ENCODE peak calls at places on chromosome 16, in six cellular contexts. E is CD8-positive, alpha-beta memory T cell; B is BJ; F is A549; I is M059J; V is HFFc6. O is an unnamed sample.
A peak's percentile ranks its signal among the peaks of the same experiment; 100 is the strongest.

GRCh38 chr16:67252806-67253497 is 4.2 kb downstream of the SLC9A5 start:
- DNase-seq in E (no peak), B (no peak), F (no peak), I (no peak), V (no peak), O (no peak)

GRCh38 chr16:57285379-57285778 is 907 bp upstream of the PLLP start:
- DNase-seq in E (no peak), B (no peak), F (no peak), I (no peak), V (no peak), O (no peak)

GRCh38 chr16:48117217-48118105 is 38.3 kb downstream of the ABCC12 start:
- DNase-seq in E (peak; percentile 35), B (no peak), F (peak; percentile 81), I (peak; percentile 47), V (no peak), O (no peak)

GRCh38 chr16:21656795-21657768 is 4.7 kb upstream of the IGSF6 start:
- DNase-seq in E (no peak), B (no peak), F (peak; percentile 60), I (peak; percentile 62), V (peak; percentile 49), O (peak; percentile 30)

GRCh38 chr16:10961231-10961630 is 16.9 kb downstream of the CLEC16A start:
- DNase-seq in E (no peak), B (peak; percentile 81), F (no peak), I (peak; percentile 93), V (peak; percentile 93), O (peak; percentile 70)

GRCh38 chr16:8583712-8584111 is 6.6 kb downstream of the TMEM114 start:
- DNase-seq in E (no peak), B (no peak), F (no peak), I (no peak), V (no peak), O (no peak)

GRCh38 chr16:63890072-63890471 is 1231.8 kb downstream of the CDH11 start:
- DNase-seq in E (no peak), B (no peak), F (no peak), I (peak; percentile 7), V (no peak), O (peak; percentile 11)

GRCh38 chr16:51237861-51238378 is 86.8 kb upstream of the SALL1 start:
- DNase-seq in E (no peak), B (no peak), F (no peak), I (no peak), V (no peak), O (no peak)

GRCh38 chr16:89711601-89712475 is 8.9 kb downstream of the VPS9D1 start:
- DNase-seq in E (peak; percentile 59), B (no peak), F (peak; percentile 81), I (no peak), V (peak; percentile 55), O (no peak)

GRCh38 chr16:46629331-46629843 is 8.2 kb upstream of the SHCBP1 start:
- DNase-seq in E (no peak), B (no peak), F (peak; percentile 60), I (peak; percentile 71), V (peak; percentile 74), O (peak; percentile 27)

GRCh38 chr16:9042943-9043680 is 48.3 kb upstream of the HAPSTR1 start:
- DNase-seq in E (no peak), B (peak; percentile 79), F (no peak), I (peak; percentile 75), V (peak; percentile 52), O (peak; percentile 65)

GRCh38 chr16:54817432-54817831 is 113.2 kb upstream of the IRX5 start:
- DNase-seq in E (no peak), B (no peak), F (peak; percentile 42), I (peak; percentile 24), V (peak; percentile 5), O (peak; percentile 17)

GRCh38 chr16:29876578-29877249 is 13.7 kb upstream of the CDIPT start:
- DNase-seq in E (peak; percentile 18), B (no peak), F (no peak), I (no peak), V (no peak), O (no peak)

GRCh38 chr16:10678655-10679054 is 16.1 kb downstream of the TEKT5 start:
- DNase-seq in E (no peak), B (no peak), F (no peak), I (no peak), V (no peak), O (no peak)

GRCh38 chr16:15950167-15950854 is 895 bp downstream of the ABCC1 start:
- DNase-seq in E (peak; percentile 15), B (no peak), F (no peak), I (peak; percentile 64), V (peak; percentile 33), O (no peak)

GRCh38 chr16:54526916-54527315 is 240.3 kb upstream of the IRX3 start:
- DNase-seq in E (no peak), B (no peak), F (no peak), I (peak; percentile 62), V (peak; percentile 59), O (no peak)

GRCh38 chr16:4814046-4814445 is 11.6 kb upstream of the ROGDI start:
- DNase-seq in E (no peak), B (no peak), F (no peak), I (no peak), V (no peak), O (no peak)

GRCh38 chr16:269061-269796 is 6.5 kb downstream of the RGS11 start:
- DNase-seq in E (no peak), B (no peak), F (no peak), I (no peak), V (no peak), O (no peak)

GRCh38 chr16:48505705-48506104 is 104.3 kb downstream of the N4BP1 start:
- DNase-seq in E (no peak), B (no peak), F (no peak), I (no peak), V (no peak), O (no peak)

GRCh38 chr16:85150331-85150940 is 38.2 kb upstream of the CIBAR2 start:
- DNase-seq in E (no peak), B (no peak), F (no peak), I (no peak), V (no peak), O (no peak)

GRCh38 chr16:12819126-12820117 is 15.7 kb upstream of the CPPED1 start:
- DNase-seq in E (peak; percentile 65), B (no peak), F (peak; percentile 63), I (peak; percentile 59), V (peak; percentile 33), O (no peak)

GRCh38 chr16:4263504-4264436 is 9.1 kb downstream of the TFAP4 start:
- DNase-seq in E (no peak), B (peak; percentile 79), F (peak; percentile 46), I (no peak), V (peak; percentile 77), O (peak; percentile 93)

GRCh38 chr16:11232302-11232851 is 23.6 kb downstream of the SOCS1 start:
- DNase-seq in E (no peak), B (no peak), F (no peak), I (no peak), V (no peak), O (no peak)

GRCh38 chr16:31129568-31130335 is 5.8 kb downstream of the PRSS8 start:
- DNase-seq in E (no peak), B (no peak), F (no peak), I (no peak), V (no peak), O (no peak)

GRCh38 chr16:79618041-79618711 is 17.6 kb upstream of the MAF start:
- DNase-seq in E (no peak), B (no peak), F (no peak), I (no peak), V (no peak), O (no peak)

GRCh38 chr16:81376880-81377279 is 62.1 kb downstream of the GAN start:
- DNase-seq in E (no peak), B (no peak), F (no peak), I (peak; percentile 59), V (no peak), O (no peak)

GRCh38 chr16:47553853-47554564 is 92.9 kb downstream of the PHKB start:
- DNase-seq in E (no peak), B (no peak), F (no peak), I (no peak), V (no peak), O (no peak)

GRCh38 chr16:67989322-67990017 is 9.2 kb upstream of the DPEP3 start:
- DNase-seq in E (no peak), B (no peak), F (no peak), I (no peak), V (no peak), O (no peak)

GRCh38 chr16:2042666-2043295 is 4.9 kb downstream of the NTHL1 start:
- DNase-seq in E (no peak), B (no peak), F (peak; percentile 44), I (no peak), V (no peak), O (no peak)

GRCh38 chr16:31253642-31254045 is 6.1 kb upstream of the ITGAM start:
- DNase-seq in E (no peak), B (no peak), F (peak; percentile 77), I (peak; percentile 28), V (no peak), O (no peak)

GRCh38 chr16:70331588-70332358 is 14.9 kb upstream of the DDX19A start:
- DNase-seq in E (no peak), B (no peak), F (no peak), I (no peak), V (no peak), O (no peak)

GRCh38 chr16:3761375-3762079 is 44.2 kb upstream of the TRAP1 start:
- DNase-seq in E (no peak), B (no peak), F (no peak), I (no peak), V (no peak), O (no peak)

GRCh38 chr16:88976359-88977027 is 514 bp downstream of the CBFA2T3 start:
- DNase-seq in E (no peak), B (no peak), F (no peak), I (no peak), V (no peak), O (no peak)

GRCh38 chr16:67226804-67227566 is at the start of gene TMEM208:
- DNase-seq in E (peak; percentile 94), B (peak; percentile 92), F (peak; percentile 98), I (peak; percentile 99), V (peak; percentile 98), O (peak; percentile 98)

GRCh38 chr16:22007509-22008214 is at the start of gene MOSMO:
- DNase-seq in E (peak; percentile 59), B (no peak), F (peak; percentile 46), I (peak; percentile 73), V (peak; percentile 64), O (peak; percentile 22)

GRCh38 chr16:68233835-68234187 is 2.1 kb downstream of the ESRP2 start:
- DNase-seq in E (no peak), B (no peak), F (no peak), I (no peak), V (no peak), O (no peak)

GRCh38 chr16:47311738-47312505 is 148.9 kb downstream of the ITFG1 start:
- DNase-seq in E (no peak), B (no peak), F (peak; percentile 10), I (peak; percentile 71), V (no peak), O (no peak)

GRCh38 chr16:48126801-48127644 is 28.8 kb downstream of the ABCC12 start:
- DNase-seq in E (no peak), B (peak; percentile 92), F (peak; percentile 97), I (peak; percentile 100), V (peak; percentile 98), O (peak; percentile 95)

O was measured in GM04504.